ENCODE peak calls at places on chromosome 11, in ten cellular contexts. N is transverse colon, H is Panc1, P is heart right ventricle, C is heart left ventricle, U is mammary epithelial cell, X is left ventricle myocardium inferior, Q is prostate gland, B is MM.1S, O is SK-N-SH. E is an unnamed sample.

GRCh38 chr11:64999478-64999877 is 2.7 kb upstream of the BATF2 start:
- DNase-seq in X (no peak), B (no peak), Q (no peak), U (no peak), C (no peak), N (peak; percentile 64), H (no peak), O (no peak), P (no peak), E (no peak)

GRCh38 chr11:100776212-100776896 is 89.3 kb downstream of the ARHGAP42 start:
- DNase-seq in X (no peak), B (no peak), P (no peak), C (no peak), N (no peak), H (peak; percentile 89), Q (no peak), U (peak; percentile 90), O (no peak), E (no peak)

GRCh38 chr11:8242113-8242475 is 21.6 kb downstream of the LMO1 start:
- DNase-seq in O (no peak), P (no peak), U (no peak), C (no peak), H (no peak), Q (no peak), B (no peak), X (no peak), N (no peak), E (no peak)

GRCh38 chr11:65906602-65907001 is 6.4 kb upstream of the FOSL1 start:
- DNase-seq in O (no peak), C (no peak), B (no peak), H (no peak), P (no peak), X (no peak), N (no peak), Q (no peak), U (no peak), E (no peak)

GRCh38 chr11:17406082-17406817 is 17.8 kb upstream of the KCNJ11 start:
- DNase-seq in N (no peak), O (no peak), C (no peak), U (no peak), B (no peak), Q (no peak), X (no peak), P (no peak), H (no peak), E (no peak)

GRCh38 chr11:58057481-58057880 is 26.7 kb downstream of the OR6Q1 start:
- DNase-seq in Q (no peak), B (no peak), O (no peak), N (no peak), X (no peak), C (no peak), U (peak; percentile 41), H (no peak), P (no peak), E (no peak)

GRCh38 chr11:130847517-130847916 is 68.8 kb downstream of the SNX19 start:
- DNase-seq in N (no peak), O (no peak), H (peak; percentile 67), U (peak; percentile 99), B (peak; percentile 90), C (no peak), X (no peak), P (no peak), Q (no peak), E (no peak)

GRCh38 chr11:22459053-22459452 is 120.9 kb downstream of the SLC17A6 start:
- DNase-seq in H (no peak), B (no peak), X (no peak), P (no peak), N (no peak), C (no peak), O (no peak), U (peak; percentile 89), Q (no peak), E (no peak)

GRCh38 chr11:65808744-65809341 is 22.0 kb downstream of the OVOL1 start:
- DNase-seq in U (no peak), C (no peak), O (no peak), X (no peak), Q (no peak), H (no peak), N (no peak), B (no peak), P (no peak), E (peak; percentile 41)

GRCh38 chr11:132846080-132846479 is 686.2 kb downstream of the OPCML start:
- DNase-seq in H (no peak), B (no peak), X (no peak), N (no peak), Q (no peak), U (no peak), P (no peak), O (no peak), C (no peak), E (no peak)
- TF ChIP-seq CTCF in H (peak; percentile 4), B (no peak), X (no peak), N (no peak), Q (no peak), U (no peak), P (no peak), O (no peak), C (no peak), E (no peak)

DNA sequence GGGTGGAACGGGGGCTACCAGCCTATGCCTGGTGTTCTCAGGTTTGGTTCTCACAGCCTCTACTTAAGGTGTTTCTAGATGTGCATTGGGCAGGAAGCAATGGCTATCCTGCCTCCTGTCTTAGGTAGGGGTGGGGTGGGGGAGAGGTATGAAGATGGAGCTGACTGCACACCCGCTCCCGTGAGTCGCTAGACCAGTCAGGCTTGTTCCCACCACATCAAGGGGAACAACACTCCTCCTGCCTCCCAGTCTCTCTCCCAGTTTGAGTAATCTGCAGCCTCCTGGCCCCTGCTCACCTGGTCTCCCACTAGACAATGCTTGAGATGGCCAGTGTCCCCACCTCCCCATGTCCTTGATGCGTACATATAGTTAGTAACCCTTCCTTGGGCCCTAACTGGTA is 79.3 kb upstream of the TENM4 start:
- DNase-seq in B (no peak), U (peak; percentile 20), X (no peak), P (no peak), H (no peak), O (no peak), Q (no peak), N (no peak), C (no peak), E (no peak)
- H3K4me1 ChIP-seq in B (no peaks in the 10 kb centered on the region), U (no peaks in the 10 kb centered on the region), X (no peaks in the 10 kb centered on the region), P (no peaks in the 10 kb centered on the region), H (no peaks in the 10 kb centered on the region), O (no peaks in the 10 kb centered on the region), Q (no peaks in the 10 kb centered on the region), N (no peaks in the 10 kb centered on the region), C (no peaks in the 10 kb centered on the region), E (no peaks in the 10 kb centered on the region)

GRCh38 chr11:1360181-1360834 is 29.4 kb upstream of the BRSK2 start:
- DNase-seq in O (peak; percentile 21), C (no peak), Q (no peak), B (no peak), U (no peak), X (no peak), H (no peak), N (no peak), P (no peak), E (no peak)

GRCh38 chr11:1359556-1359955 is 30.2 kb upstream of the BRSK2 start:
- DNase-seq in P (no peak), N (no peak), H (no peak), Q (no peak), C (no peak), O (no peak), U (no peak), B (no peak), X (no peak), E (no peak)

GRCh38 chr11:1360835-1361357 is 28.8 kb upstream of the BRSK2 start:
- DNase-seq in O (peak; percentile 7), C (no peak), B (no peak), H (no peak), N (no peak), U (no peak), P (no peak), Q (no peak), X (no peak), E (no peak)

GRCh38 chr11:1358286-1358685 is 31.4 kb upstream of the BRSK2 start:
- DNase-seq in Q (peak; percentile 51), B (no peak), H (no peak), N (no peak), X (no peak), O (peak; percentile 50), U (no peak), C (no peak), P (peak; percentile 32), E (no peak)

GRCh38 chr11:1361882-1362281 is 27.9 kb upstream of the BRSK2 start:
- DNase-seq in P (no peak), N (no peak), C (no peak), O (no peak), H (no peak), X (no peak), Q (no peak), U (no peak), B (no peak), E (no peak)
- H3K9me3 ChIP-seq in P (peaks cover 30% of the 10 kb centered on the region), N (no peaks in the 10 kb centered on the region), C (peaks cover 19% of the 10 kb centered on the region), O (no peaks in the 10 kb centered on the region), H (peaks cover 13% of the 10 kb centered on the region), X (peaks cover 37% of the 10 kb centered on the region), Q (no peaks in the 10 kb centered on the region), U (peaks cover 6% of the 10 kb centered on the region), B (no peaks in the 10 kb centered on the region), E (peaks cover 11% of the 10 kb centered on the region)

GRCh38 chr11:6473481-6474422 is at the start of gene TRIM3:
- DNase-seq in H (peak; percentile 64), X (peak; percentile 96), B (peak; percentile 77), U (peak; percentile 82), O (peak; percentile 100), N (peak; percentile 96), P (peak; percentile 97), C (peak; percentile 96), Q (peak; percentile 96), E (peak; percentile 95)
- TF ChIP-seq CTCF in H (peak; percentile 80), X (no peak), B (no peak), U (peak; percentile 49), O (peak; percentile 56), N (peak; percentile 25), P (peak; percentile 22), C (no peak), Q (peak; percentile 30), E (peak; percentile 23)

DNA sequence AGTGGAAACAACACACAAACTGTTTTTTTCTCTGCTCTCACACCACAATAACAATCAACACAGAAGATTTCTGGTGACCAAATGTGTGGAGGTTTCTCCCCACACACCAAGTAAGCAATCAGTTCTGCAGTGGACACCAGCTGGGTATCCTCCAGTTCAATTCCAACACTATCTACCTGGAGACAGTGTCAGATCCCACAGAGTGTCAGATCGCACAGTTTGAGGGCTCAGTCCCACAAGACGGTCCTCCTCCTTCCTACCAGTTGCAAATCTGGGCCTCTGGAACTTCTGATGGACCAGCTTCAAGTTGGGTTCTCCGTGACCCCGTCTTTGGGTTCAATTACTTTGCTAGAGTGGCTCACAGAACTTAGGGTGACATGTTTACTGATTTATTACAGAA is 9.0 kb downstream of the SWAP70 start:
- DNase-seq in B (no peak), N (no peak), Q (no peak), H (no peak), C (no peak), P (no peak), O (no peak), X (no peak), U (no peak), E (no peak)
- H3K4me1 ChIP-seq in B (no peaks in the 10 kb centered on the region), N (peaks cover 7% of the 10 kb centered on the region), Q (no peaks in the 10 kb centered on the region), H (peaks cover 5% of the 10 kb centered on the region), C (no peaks in the 10 kb centered on the region), P (peaks cover 35% of the 10 kb centered on the region), O (peaks cover 3% of the 10 kb centered on the region), X (peaks cover 39% of the 10 kb centered on the region), U (no peaks in the 10 kb centered on the region), E (peaks cover 19% of the 10 kb centered on the region)

E was measured in lower lobe of right lung.